ENCODE peak calls at places on chromosomes 1 and 21, in four cellular contexts. S is kidney, T is breast epithelium, X is esophagus muscularis mucosa. U is an unnamed sample.
A peak's percentile ranks its signal among the peaks of the same experiment; 100 is the strongest.

GRCh38 chr1:205626216-205626615 is 5.6 kb downstream of the ELK4 start:
- DNase-seq in X (no peak), T (no peak), S (no peak), U (no peak)

GRCh38 chr1:46173361-46173856 is 1.5 kb upstream of the TSPAN1 start:
- DNase-seq in T (no peak), X (no peak), S (no peak), U (no peak)

GRCh38 chr1:40575336-40575735 is 43.9 kb downstream of the ZNF684 start:
- DNase-seq in T (no peak), S (no peak), X (no peak), U (no peak)

GRCh38 chr1:55262822-55263221 is 47.7 kb upstream of the USP24 start:
- DNase-seq in S (no peak), X (no peak), T (no peak), U (no peak)

GRCh38 chr1:12601690-12602632 is 16.0 kb downstream of the DHRS3 start:
- DNase-seq in X (no peak), S (no peak), T (no peak), U (no peak)

GRCh38 chr1:67390041-67390887 is 39.9 kb downstream of the SERBP1 start:
- DNase-seq in T (no peak), X (no peak), S (no peak), U (no peak)

GRCh38 chr1:54837002-54837853 is 36.1 kb upstream of the TTC22 start:
- DNase-seq in X (peak; percentile 29), T (no peak), S (no peak), U (no peak)

GRCh38 chr1:84884671-84885389 is 8.2 kb downstream of the LPAR3 start:
- DNase-seq in S (no peak), T (no peak), X (peak; percentile 68), U (no peak)

GRCh38 chr1:210397252-210397651 is 68.5 kb downstream of the HHAT start:
- DNase-seq in S (no peak), X (no peak), T (no peak), U (no peak)

GRCh38 chr1:78323311-78323710 is 167.5 kb upstream of the PTGFR start:
- DNase-seq in X (no peak), T (no peak), S (no peak), U (no peak)

GRCh38 chr1:48776400-48777218 is at the start of gene BEND5:
- DNase-seq in X (peak; percentile 92), T (peak; percentile 33), S (peak; percentile 87), U (no peak)

GRCh38 chr1:109501644-109502367 is 7.7 kb downstream of the AMIGO1 start:
- DNase-seq in T (no peak), S (no peak), X (no peak), U (no peak)

GRCh38 chr1:10867914-10868598 is 71.6 kb upstream of the CASZ1 start:
- DNase-seq in S (peak; percentile 48), T (no peak), X (no peak), U (no peak)

GRCh38 chr1:93753766-93754763 is 72.4 kb upstream of the BCAR3 start:
- DNase-seq in T (peak; percentile 52), X (no peak), S (no peak), U (no peak)

GRCh38 chr1:75615664-75616435 is 4.9 kb upstream of the SLC44A5 start:
- DNase-seq in X (no peak), T (no peak), S (peak; percentile 65), U (no peak)

GRCh38 chr1:163315773-163316374 is 5.9 kb upstream of the NUF2 start:
- DNase-seq in S (no peak), T (no peak), X (no peak), U (no peak)

GRCh38 chr1:209840611-209841010 is 12.8 kb downstream of the UTP25 start:
- DNase-seq in X (peak; percentile 72), T (no peak), S (no peak), U (no peak)

GRCh38 chr21:42514883-42515228 is 1.2 kb downstream of the SLC37A1 start:
- DNase-seq in S (no peak), T (no peak), X (no peak), U (no peak)

GRCh38 chr21:21000576-21001175 is 2.5 kb downstream of the NCAM2 start:
- DNase-seq in S (no peak), X (no peak), T (no peak), U (no peak)

GRCh38 chr1:12581179-12581578 is 36.8 kb downstream of the DHRS3 start:
- DNase-seq in X (no peak), T (no peak), S (no peak), U (no peak)

GRCh38 chr1:31785020-31785946 is 21.1 kb upstream of the ADGRB2 start:
- DNase-seq in S (peak; percentile 73), T (no peak), X (no peak), U (no peak)

GRCh38 chr1:58047265-58047858 is 499.2 kb downstream of the OMA1 start:
- DNase-seq in X (no peak), T (no peak), S (peak; percentile 64), U (no peak)

GRCh38 chr1:191831572-191831971 is 326.7 kb upstream of the RGS18 start:
- DNase-seq in S (no peak), T (no peak), X (no peak), U (no peak)

GRCh38 chr1:29689372-29690030 is 453.2 kb downstream of the PTPRU start:
- DNase-seq in X (no peak), S (peak; percentile 54), T (no peak), U (no peak)
- H3K4me3 ChIP-seq in X (no peak overlapping the region), S (no peak overlapping the region), T (no peak overlapping the region), U (no peak overlapping the region)

GRCh38 chr1:201633811-201634210 is 94.9 kb downstream of the NAV1 start:
- DNase-seq in S (no peak), X (no peak), T (no peak), U (no peak)

GRCh38 chr1:201636065-201636464 is 97.1 kb downstream of the NAV1 start:
- DNase-seq in X (no peak), S (peak; percentile 32), T (no peak), U (no peak)

GRCh38 chr1:201634261-201634660 is 95.3 kb downstream of the NAV1 start:
- DNase-seq in X (no peak), S (peak; percentile 0), T (no peak), U (no peak)

GRCh38 chr1:201637282-201638076 is 98.6 kb downstream of the NAV1 start:
- DNase-seq in T (no peak), X (no peak), S (peak; percentile 29), U (no peak)

DNA sequence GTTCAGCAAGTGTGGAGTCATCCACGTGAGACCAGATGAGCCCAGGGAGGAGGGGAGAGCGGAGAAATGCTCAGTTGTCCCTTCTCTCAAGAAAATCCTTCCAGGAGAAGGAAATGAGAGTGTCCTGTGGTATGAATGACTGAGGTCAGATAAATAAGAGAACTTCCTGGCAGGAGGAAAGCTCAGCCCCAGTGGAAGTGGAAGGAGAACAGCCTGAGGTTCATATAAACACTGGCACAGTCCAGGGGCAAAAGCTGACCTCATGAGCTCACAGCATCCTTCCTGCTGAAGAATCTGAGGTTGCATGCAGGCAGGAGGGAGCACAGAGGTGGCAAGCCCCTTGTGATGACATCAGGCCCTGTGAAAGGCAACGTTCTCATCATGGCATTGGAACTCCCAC is 97.7 kb downstream of the NAV1 start:
- DNase-seq in X (no peak), T (no peak), S (peak; percentile 1), U (no peak)
- H3K4me3 ChIP-seq in X (no peak overlapping the region), T (no peak overlapping the region), S (no peak overlapping the region), U (no peak overlapping the region)

GRCh38 chr1:59144959-59145358 is 151.9 kb upstream of the FGGY start:
- DNase-seq in T (no peak), S (no peak), X (no peak), U (no peak)

GRCh38 chr1:59146651-59147358 is 150.1 kb upstream of the FGGY start:
- DNase-seq in X (no peak), S (peak; percentile 88), T (no peak), U (peak; percentile 46)

GRCh38 chr1:59142663-59143487 is 154.0 kb upstream of the FGGY start:
- DNase-seq in T (no peak), X (peak; percentile 82), S (no peak), U (no peak)

GRCh38 chr1:59143824-59144223 is 153.1 kb upstream of the FGGY start:
- DNase-seq in X (no peak), T (no peak), S (no peak), U (no peak)

GRCh38 chr1:59146056-59146455 is 150.8 kb upstream of the FGGY start:
- DNase-seq in S (no peak), X (no peak), T (no peak), U (no peak)
- H3K4me3 ChIP-seq in S (no peak overlapping the region), X (peak overlapping the region; percentile 51), T (no peak overlapping the region), U (peak overlapping the region; percentile 71)

GRCh38 chr1:159015440-159015909 is 5.8 kb downstream of the IFI16 start:
- DNase-seq in X (no peak), T (peak; percentile 53), S (peak; percentile 50), U (peak; percentile 62)
- H3K4me3 ChIP-seq in X (no peak overlapping the region), T (peak overlapping the region; percentile 53), S (no peak overlapping the region), U (no peak overlapping the region)

GRCh38 chr1:24961961-24962861 is 32.1 kb upstream of the RUNX3 start:
- DNase-seq in X (no peak), T (no peak), S (peak; percentile 58), U (no peak)
- H3K4me3 ChIP-seq in X (no peak overlapping the region), T (no peak overlapping the region), S (no peak overlapping the region), U (no peak overlapping the region)

GRCh38 chr21:45433911-45434644 is 29.1 kb downstream of the COL18A1 start:
- DNase-seq in S (peak; percentile 55), T (no peak), X (no peak), U (no peak)

GRCh38 chr21:45436371-45437040 is 31.5 kb downstream of the COL18A1 start:
- DNase-seq in X (no peak), T (no peak), S (peak; percentile 66), U (no peak)

GRCh38 chr21:45434645-45435217 is 29.8 kb downstream of the COL18A1 start:
- DNase-seq in T (no peak), X (no peak), S (peak; percentile 69), U (no peak)

GRCh38 chr21:45433301-45433700 is 28.3 kb downstream of the COL18A1 start:
- DNase-seq in X (no peak), T (no peak), S (peak; percentile 53), U (no peak)

GRCh38 chr21:45435405-45435981 is 30.5 kb downstream of the COL18A1 start:
- DNase-seq in T (no peak), X (no peak), S (peak; percentile 60), U (no peak)
- H3K4me3 ChIP-seq in T (no peak overlapping the region), X (no peak overlapping the region), S (no peak overlapping the region), U (no peak overlapping the region)